ENCODE peak calls at places on chromosomes 2 and 18, in five cellular contexts. U is heart left ventricle; T is T-cell; D is left cardiac atrium; A is CD4-positive, alpha-beta T cell. F is an unnamed sample.

GRCh38 chr18:52236134-52236533 is 103.9 kb upstream of the DCC start:
- ATAC-seq in U (no peak), T (no peak), D (no peak), A (no peak), F (no peak)

GRCh38 chr2:202109737-202110184 is 36.7 kb downstream of the KIAA2012 start:
- ATAC-seq in U (peak), T (no peak), D (peak), A (no peak), F (no peak)

GRCh38 chr2:118786691-118787090 is 60.8 kb downstream of the EN1 start:
- ATAC-seq in U (no peak), T (no peak), D (no peak), A (no peak), F (no peak)

GRCh38 chr2:233990261-233990798 is 60.2 kb upstream of the SPP2 start:
- ATAC-seq in U (no peak), T (peak), D (no peak), A (peak), F (peak)

GRCh38 chr2:1872602-1873183 is 128.4 kb upstream of the PXDN start:
- ATAC-seq in U (no peak), T (no peak), D (no peak), A (no peak), F (no peak)

GRCh38 chr2:215637658-215638057 is 201.8 kb upstream of the FN1 start:
- ATAC-seq in U (no peak), T (no peak), D (no peak), A (no peak), F (no peak)

GRCh38 chr18:5425721-5426120 is 118.1 kb downstream of the EPB41L3 start:
- ATAC-seq in U (no peak), T (no peak), D (no peak), A (no peak), F (no peak)

GRCh38 chr2:31728406-31729064 is 147.8 kb upstream of the SRD5A2 start:
- ATAC-seq in U (no peak), T (no peak), D (no peak), A (no peak), F (no peak)

GRCh38 chr2:97851172-97851571 is 137.8 kb downstream of the ZAP70 start:
- ATAC-seq in U (no peak), T (no peak), D (no peak), A (no peak), F (no peak)

GRCh38 chr2:236592821-236593220 is 23.2 kb downstream of the ACKR3 start:
- ATAC-seq in U (peak), T (no peak), D (peak), A (no peak), F (no peak)

GRCh38 chr2:79260848-79261247 is 101.3 kb upstream of the REG3A start:
- ATAC-seq in U (no peak), T (no peak), D (no peak), A (no peak), F (no peak)

GRCh38 chr18:44731160-44731865 is 50.6 kb downstream of the SETBP1 start:
- ATAC-seq in U (no peak), T (no peak), D (no peak), A (no peak), F (no peak)

GRCh38 chr2:106025796-106026195 is 168.3 kb downstream of the UXS1 start:
- ATAC-seq in U (no peak), T (no peak), D (no peak), A (no peak), F (no peak)

GRCh38 chr2:62800618-62801017 is 95.1 kb downstream of the EHBP1 start:
- ATAC-seq in U (no peak), T (no peak), D (no peak), A (no peak), F (no peak)

GRCh38 chr2:133977385-133977784 is 276.5 kb upstream of the MGAT5 start:
- ATAC-seq in U (no peak), T (no peak), D (no peak), A (no peak), F (no peak)

GRCh38 chr18:74546751-74547530 is 12.6 kb downstream of the CNDP1 start:
- ATAC-seq in U (peak), T (no peak), D (peak), A (no peak), F (peak)

GRCh38 chr2:240567137-240567871 is 980 bp upstream of the RNPEPL1 start:
- ATAC-seq in U (peak), T (no peak), D (peak), A (peak), F (peak)

GRCh38 chr2:88735853-88736252 is 44.4 kb downstream of the RPIA start:
- ATAC-seq in U (no peak), T (no peak), D (peak), A (no peak), F (peak)

GRCh38 chr2:138609446-138609845 is 107.9 kb downstream of the SPOPL start:
- ATAC-seq in U (no peak), T (no peak), D (no peak), A (no peak), F (peak)

GRCh38 chr2:11019614-11020013 is 107.9 kb downstream of the KCNF1 start:
- ATAC-seq in U (no peak), T (no peak), D (no peak), A (no peak), F (no peak)

F was measured in esophagus mucosa.